ENCODE peak calls at places on chromosomes 16 and 17, in seven cellular contexts. F, N, X, Z, T, R and E are unnamed samples.

GRCh38 chr16:66520406-66521194 is 29.3 kb downstream of the TK2 start:
- DNase-seq in F (no peak), N (no peak), X (no peak), Z (no peak), T (no peak), R (no peak), E (no peak)

GRCh38 chr17:64785050-64785449 is 122.9 kb upstream of the SMURF2 start:
- DNase-seq in F (no peak), N (no peak), X (no peak), Z (no peak), T (no peak), R (no peak), E (no peak)

GRCh38 chr16:51753382-51753781 is 602.3 kb upstream of the SALL1 start:
- DNase-seq in F (no peak), N (no peak), X (no peak), Z (no peak), T (no peak), R (no peak), E (no peak)

GRCh38 chr16:28193530-28194423 is 18.0 kb downstream of the XPO6 start:
- DNase-seq in F (no peak), N (peak), X (no peak), Z (peak), T (no peak), R (no peak), E (no peak)

GRCh38 chr17:76390003-76390421 is 5.6 kb downstream of the SPHK1 start:
- DNase-seq in F (no peak), N (no peak), X (peak), Z (no peak), T (no peak), R (no peak), E (no peak)

GRCh38 chr16:3054965-3055733 is 8.8 kb downstream of the MMP25 start:
- DNase-seq in F (no peak), N (no peak), X (no peak), Z (no peak), T (no peak), R (no peak), E (no peak)

GRCh38 chr17:30414486-30414885 is 35.8 kb downstream of the CPD start:
- DNase-seq in F (no peak), N (no peak), X (no peak), Z (no peak), T (no peak), R (no peak), E (no peak)

GRCh38 chr17:63442549-63443035 is 3.5 kb downstream of the CYB561 start:
- DNase-seq in F (no peak), N (no peak), X (peak), Z (no peak), T (no peak), R (no peak), E (no peak)

GRCh38 chr16:15521758-15522509 is 87.5 kb downstream of the BMERB1 start:
- DNase-seq in F (no peak), N (no peak), X (peak), Z (no peak), T (no peak), R (no peak), E (no peak)

GRCh38 chr17:40854175-40854814 is 12.7 kb downstream of the KRT12 start:
- DNase-seq in F (no peak), N (peak), X (no peak), Z (peak), T (no peak), R (no peak), E (no peak)

GRCh38 chr17:14107889-14108288 is 38.6 kb downstream of the COX10 start:
- DNase-seq in F (no peak), N (no peak), X (no peak), Z (no peak), T (no peak), R (no peak), E (no peak)

GRCh38 chr16:1119766-1120611 is 23.9 kb upstream of the C1QTNF8 start:
- DNase-seq in F (no peak), N (no peak), X (no peak), Z (no peak), T (no peak), R (no peak), E (no peak)

GRCh38 chr17:80826346-80826954 is 165.2 kb upstream of the CHMP6 start:
- DNase-seq in F (no peak), N (no peak), X (no peak), Z (no peak), T (no peak), R (no peak), E (no peak)

GRCh38 chr17:66126231-66126630 is 65.7 kb downstream of the CEP112 start:
- DNase-seq in F (no peak), N (no peak), X (no peak), Z (no peak), T (no peak), R (no peak), E (no peak)

GRCh38 chr17:5785343-5785742 is 201.0 kb upstream of the NLRP1 start:
- DNase-seq in F (no peak), N (no peak), X (no peak), Z (peak), T (no peak), R (no peak), E (no peak)

GRCh38 chr17:38338535-38338934 is 5.2 kb downstream of the GPR179 start:
- DNase-seq in F (no peak), N (no peak), X (no peak), Z (no peak), T (no peak), R (no peak), E (no peak)

GRCh38 chr17:17700251-17700969 is 19.2 kb downstream of the RAI1 start:
- DNase-seq in F (no peak), N (no peak), X (no peak), Z (no peak), T (no peak), R (no peak), E (no peak)

GRCh38 chr16:90032664-90033346 is 13.5 kb upstream of the DBNDD1 start:
- DNase-seq in F (no peak), N (no peak), X (no peak), Z (peak), T (no peak), R (no peak), E (no peak)

GRCh38 chr17:56320443-56320842 is 167.2 kb downstream of the ANKFN1 start:
- DNase-seq in F (no peak), N (no peak), X (no peak), Z (peak), T (no peak), R (no peak), E (no peak)

GRCh38 chr16:67154578-67155304 is 3.9 kb upstream of the B3GNT9 start:
- DNase-seq in F (no peak), N (no peak), X (no peak), Z (no peak), T (no peak), R (no peak), E (no peak)

GRCh38 chr17:50139950-50140885 is 10.3 kb upstream of the SAMD14 start:
- DNase-seq in F (peak), N (no peak), X (peak), Z (peak), T (peak), R (peak), E (peak)

GRCh38 chr17:78661092-78661770 is 84.0 kb upstream of the DNAH17 start:
- DNase-seq in F (no peak), N (no peak), X (no peak), Z (peak), T (no peak), R (no peak), E (peak)

GRCh38 chr17:40961586-40961985 is 5.2 kb downstream of the KRT39 start:
- DNase-seq in F (no peak), N (no peak), X (no peak), Z (no peak), T (no peak), R (no peak), E (no peak)

GRCh38 chr16:3001316-3001715 is 11.4 kb upstream of the CLDN9 start:
- DNase-seq in F (no peak), N (no peak), X (no peak), Z (no peak), T (no peak), R (no peak), E (no peak)

GRCh38 chr16:88373927-88374492 is 8.7 kb upstream of the ZNF469 start:
- DNase-seq in F (no peak), N (no peak), X (peak), Z (no peak), T (no peak), R (no peak), E (no peak)

GRCh38 chr17:77197115-77197514 is 56.3 kb downstream of the SEC14L1 start:
- DNase-seq in F (no peak), N (no peak), X (no peak), Z (no peak), T (no peak), R (no peak), E (no peak)

GRCh38 chr17:41527076-41528023 is 758 bp downstream of the KRT19 start:
- DNase-seq in F (no peak), N (no peak), X (no peak), Z (no peak), T (peak), R (no peak), E (no peak)

GRCh38 chr17:54948380-54948779 is 20.1 kb downstream of the COX11 start:
- DNase-seq in F (no peak), N (peak), X (no peak), Z (peak), T (no peak), R (no peak), E (no peak)

GRCh38 chr17:13002761-13003453 is 14.9 kb downstream of the ELAC2 start:
- DNase-seq in F (no peak), N (peak), X (peak), Z (peak), T (peak), R (peak), E (peak)

GRCh38 chr17:64382184-64382583 is 8.5 kb downstream of the PECAM1 start:
- DNase-seq in F (no peak), N (no peak), X (no peak), Z (no peak), T (no peak), R (no peak), E (no peak)

GRCh38 chr17:5825717-5826330 is 241.5 kb upstream of the NLRP1 start:
- DNase-seq in F (no peak), N (no peak), X (no peak), Z (no peak), T (no peak), R (no peak), E (no peak)

GRCh38 chr17:29214215-29215146 is 32.2 kb upstream of the CRYBA1 start:
- DNase-seq in F (no peak), N (no peak), X (no peak), Z (no peak), T (no peak), R (no peak), E (no peak)

GRCh38 chr16:27313422-27314160 is at the start of gene IL4R:
- DNase-seq in F (peak), N (no peak), X (peak), Z (peak), T (peak), R (peak), E (no peak)

GRCh38 chr16:66858740-66859396 is 14.7 kb downstream of the CA7 start:
- DNase-seq in F (no peak), N (no peak), X (peak), Z (peak), T (no peak), R (no peak), E (no peak)

GRCh38 chr17:63587770-63588169 is 12.9 kb upstream of the TACO1 start:
- DNase-seq in F (no peak), N (no peak), X (no peak), Z (no peak), T (no peak), R (no peak), E (no peak)

GRCh38 chr16:27712251-27712711 is 162.3 kb downstream of the KATNIP start:
- DNase-seq in F (no peak), N (no peak), X (peak), Z (no peak), T (no peak), R (no peak), E (no peak)

GRCh38 chr17:66493283-66494019 is 191.0 kb downstream of the PRKCA start:
- DNase-seq in F (no peak), N (no peak), X (no peak), Z (peak), T (no peak), R (no peak), E (no peak)

GRCh38 chr16:89269805-89270665 is 52.5 kb downstream of the ZNF778 start:
- DNase-seq in F (no peak), N (no peak), X (no peak), Z (no peak), T (no peak), R (no peak), E (no peak)

GRCh38 chr16:4324479-4324868 is 8.6 kb downstream of the GLIS2 start:
- DNase-seq in F (no peak), N (no peak), X (no peak), Z (no peak), T (no peak), R (no peak), E (no peak)
- H3K4me3 ChIP-seq in F (no peak), N (no peak), X (no peak), Z (no peak), T (no peak), R (no peak), E (no peak)

DNA sequence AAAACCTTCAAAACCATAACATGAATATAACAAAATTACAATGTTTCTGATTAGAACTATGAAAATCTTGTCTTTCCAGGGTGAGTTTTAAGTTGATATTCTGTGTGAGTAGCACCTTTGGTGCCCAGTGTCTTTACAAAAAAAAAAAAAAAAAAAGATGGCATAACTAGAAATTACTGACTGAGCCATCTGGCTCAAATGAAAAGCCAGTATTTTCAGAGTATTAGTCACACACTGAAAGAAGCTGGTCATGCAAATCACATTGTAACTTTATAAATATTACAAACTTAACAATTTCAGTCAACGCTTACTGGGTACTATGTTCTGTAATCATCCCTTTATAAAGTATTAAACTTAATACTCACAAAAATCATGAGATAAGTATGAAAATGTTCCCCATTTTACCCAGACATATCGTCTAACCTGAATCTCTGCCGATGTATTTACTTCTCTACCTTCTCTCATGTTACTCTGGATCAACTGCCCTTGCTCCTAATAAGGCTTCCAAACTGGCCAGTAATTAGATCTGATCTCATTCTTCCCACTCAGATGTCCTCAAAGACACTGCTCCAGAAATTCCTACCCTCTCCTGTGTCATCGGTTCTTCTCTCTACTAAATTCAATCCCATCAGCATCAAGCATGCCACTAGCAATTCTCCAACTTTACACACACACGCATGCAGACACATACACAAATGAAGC is 25.4 kb downstream of the UBE2G1 start:
- DNase-seq in F (no peak), N (no peak), X (no peak), Z (no peak), T (no peak), R (no peak), E (no peak)
- H3K4me3 ChIP-seq in F (no peak), N (no peak), X (no peak), Z (no peak), T (no peak), R (no peak), E (no peak)

GRCh38 chr16:57091990-57092785 is at the start of gene CPNE2:
- DNase-seq in F (no peak), N (no peak), X (peak), Z (peak), T (no peak), R (peak), E (no peak)

GRCh38 chr16:57096192-57096591 is 3.8 kb downstream of the CPNE2 start:
- DNase-seq in F (no peak), N (no peak), X (no peak), Z (no peak), T (no peak), R (no peak), E (no peak)

GRCh38 chr16:57094911-57095310 is 2.5 kb downstream of the CPNE2 start:
- DNase-seq in F (no peak), N (no peak), X (no peak), Z (no peak), T (no peak), R (no peak), E (no peak)

GRCh38 chr16:57092786-57093301 is 461 bp downstream of the CPNE2 start:
- DNase-seq in F (peak), N (no peak), X (peak), Z (peak), T (peak), R (peak), E (no peak)

DNA sequence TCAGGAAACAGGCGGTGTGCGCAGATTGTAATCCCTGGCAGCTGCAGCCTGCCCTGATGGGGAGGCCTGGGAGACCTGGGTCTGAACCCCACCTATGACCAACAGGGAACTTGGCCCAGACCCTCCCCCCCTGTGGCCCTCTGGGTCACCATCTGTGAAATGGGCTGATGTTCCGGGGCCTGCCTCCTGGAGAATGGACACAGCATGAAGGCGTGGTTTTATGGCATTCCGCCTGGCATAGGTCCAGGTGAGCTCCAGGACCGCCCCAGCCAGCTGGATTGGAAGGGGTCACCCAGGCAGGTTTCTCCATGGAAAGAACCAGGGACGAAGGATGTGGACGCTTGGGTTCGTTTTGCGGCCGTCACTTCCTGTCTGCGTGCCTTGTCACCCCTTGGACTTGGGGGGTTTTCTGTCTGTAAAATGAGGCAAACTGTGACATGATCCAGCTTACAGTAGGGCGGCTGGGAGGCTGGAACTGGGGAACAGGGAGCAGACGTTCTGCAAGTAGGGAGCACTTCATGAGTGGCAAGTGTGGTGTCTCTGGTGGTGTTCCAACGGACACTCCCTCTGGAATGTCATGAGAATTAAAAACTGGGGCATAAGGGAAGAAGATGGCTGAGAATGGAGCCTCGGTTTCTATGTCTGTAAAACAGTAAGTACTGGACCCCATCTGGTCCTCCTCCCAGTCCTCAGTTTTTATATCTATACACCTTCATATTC is 1.6 kb downstream of the CPNE2 start:
- DNase-seq in F (no peak), N (no peak), X (no peak), Z (no peak), T (no peak), R (no peak), E (no peak)
- H3K4me3 ChIP-seq in F (no peak), N (peak), X (no peak), Z (no peak), T (no peak), R (peak), E (no peak)

DNA sequence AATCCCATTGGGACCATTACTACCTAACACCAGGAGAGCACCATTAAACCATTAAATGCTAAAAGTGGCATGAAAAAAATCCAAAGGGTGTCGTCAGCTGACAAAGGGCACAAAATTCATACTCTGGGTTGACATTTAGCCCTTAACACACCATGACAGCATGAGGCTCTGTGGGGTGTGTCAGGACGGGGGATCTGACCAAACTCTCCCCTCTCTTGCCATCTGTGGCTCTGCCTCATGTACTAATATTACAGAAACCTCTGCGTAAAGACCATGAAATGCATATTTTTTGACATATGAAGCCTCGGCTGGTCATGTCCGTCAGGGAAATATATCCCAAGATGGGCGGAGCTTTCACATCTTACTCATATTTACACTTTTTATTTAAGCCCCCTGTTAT is 237.4 kb upstream of the ZFHX3 start:
- DNase-seq in F (no peak), N (no peak), X (no peak), Z (no peak), T (no peak), R (no peak), E (no peak)
- H3K4me3 ChIP-seq in F (no peak), N (no peak), X (no peak), Z (no peak), T (no peak), R (no peak), E (no peak)

GRCh38 chr17:7251330-7252175 is at the start of gene CTDNEP1:
- DNase-seq in F (peak), N (peak), X (peak), Z (peak), T (peak), R (peak), E (peak)

GRCh38 chr17:7248811-7249210 is 2.7 kb downstream of the CTDNEP1 start:
- DNase-seq in F (no peak), N (no peak), X (no peak), Z (no peak), T (no peak), R (no peak), E (no peak)

GRCh38 chr17:7250655-7251329 is 742 bp downstream of the CTDNEP1 start:
- DNase-seq in F (no peak), N (no peak), X (no peak), Z (no peak), T (no peak), R (no peak), E (no peak)

GRCh38 chr17:7249830-7250229 is 1.7 kb downstream of the CTDNEP1 start:
- DNase-seq in F (no peak), N (no peak), X (no peak), Z (no peak), T (no peak), R (no peak), E (no peak)

GRCh38 chr17:7249219-7249618 is 2.3 kb downstream of the CTDNEP1 start:
- DNase-seq in F (no peak), N (no peak), X (no peak), Z (no peak), T (no peak), R (no peak), E (no peak)
- H3K4me3 ChIP-seq in F (no peak), N (no peak), X (no peak), Z (no peak), T (no peak), R (no peak), E (no peak)

GRCh38 chr17:7380855-7381683 is at the start of gene TNK1:
- DNase-seq in F (no peak), N (no peak), X (no peak), Z (no peak), T (no peak), R (peak), E (no peak)

GRCh38 chr17:7379134-7379533 is 1.8 kb upstream of the TNK1 start:
- DNase-seq in F (no peak), N (no peak), X (no peak), Z (no peak), T (no peak), R (no peak), E (no peak)

GRCh38 chr17:7383371-7383741 is 2.5 kb downstream of the TNK1 start:
- DNase-seq in F (no peak), N (no peak), X (no peak), Z (no peak), T (no peak), R (no peak), E (no peak)

GRCh38 chr17:7382901-7383300 is 2.0 kb downstream of the TNK1 start:
- DNase-seq in F (no peak), N (no peak), X (no peak), Z (no peak), T (no peak), R (no peak), E (no peak)

GRCh38 chr17:7380321-7380720 is 568 bp upstream of the TNK1 start:
- DNase-seq in F (no peak), N (peak), X (peak), Z (no peak), T (no peak), R (peak), E (no peak)
- H3K4me3 ChIP-seq in F (no peak), N (no peak), X (no peak), Z (no peak), T (no peak), R (peak), E (no peak)